ENCODE peak calls at places on chromosomes 6 and 20, in five cellular contexts. K, V, B, P and X are unnamed samples.

GRCh38 chr6:85418059-85418458 is 31.8 kb upstream of the NT5E start:
- DNase-seq in P (no peak), B (no peak), K (no peak), V (no peak), X (peak; percentile 50)

GRCh38 chr20:38633577-38634093 is 32.0 kb downstream of the ARHGAP40 start:
- DNase-seq in B (peak; percentile 88), P (no peak), V (peak; percentile 54), K (peak; percentile 71), X (peak; percentile 47)

GRCh38 chr6:149094156-149094555 is 223.4 kb upstream of the TAB2 start:
- DNase-seq in K (no peak), B (no peak), V (no peak), P (no peak), X (no peak)

GRCh38 chr6:165791876-165792437 is 128.9 kb upstream of the PDE10A start:
- DNase-seq in P (no peak), K (no peak), V (no peak), B (no peak), X (no peak)

GRCh38 chr6:44049163-44049988 is 77.9 kb downstream of the MRPL14 start:
- DNase-seq in K (no peak), V (no peak), P (no peak), B (no peak), X (no peak)

GRCh38 chr20:50624351-50625016 is 66.9 kb downstream of the RIPOR3 start:
- DNase-seq in K (peak; percentile 80), V (peak; percentile 17), P (no peak), B (no peak), X (no peak)

GRCh38 chr20:38159949-38160756 is 4.9 kb downstream of the TGM2 start:
- DNase-seq in P (no peak), K (no peak), V (no peak), B (peak; percentile 77), X (peak; percentile 32)

GRCh38 chr20:62665153-62665754 is 23.0 kb downstream of the SLCO4A1 start:
- DNase-seq in K (no peak), P (no peak), B (no peak), V (no peak), X (no peak)

GRCh38 chr20:48042628-48043027 is 257.3 kb upstream of the SULF2 start:
- DNase-seq in K (no peak), V (no peak), B (no peak), P (no peak), X (no peak)

GRCh38 chr20:46752639-46753235 is 43.3 kb downstream of the SLC2A10 start:
- DNase-seq in K (peak; percentile 63), B (peak; percentile 48), P (no peak), V (peak; percentile 69), X (peak; percentile 62)

GRCh38 chr6:166487148-166487547 is 99.3 kb downstream of the RAMACL start:
- DNase-seq in P (no peak), K (no peak), V (no peak), B (no peak), X (no peak)

GRCh38 chr20:36082516-36082915 is 72.0 kb upstream of the EPB41L1 start:
- DNase-seq in B (no peak), V (peak; percentile 89), K (no peak), P (no peak), X (no peak)

GRCh38 chr6:16961577-16961976 is 140.3 kb upstream of the STMND1 start:
- DNase-seq in B (no peak), P (no peak), K (no peak), V (no peak), X (no peak)

GRCh38 chr6:16965679-16966078 is 136.2 kb upstream of the STMND1 start:
- DNase-seq in K (no peak), V (no peak), P (no peak), B (no peak), X (no peak)

GRCh38 chr6:16959789-16960188 is 142.1 kb upstream of the STMND1 start:
- DNase-seq in V (no peak), K (no peak), P (no peak), B (no peak), X (peak; percentile 9)

GRCh38 chr6:16966821-16967817 is 134.7 kb upstream of the STMND1 start:
- DNase-seq in P (no peak), B (no peak), V (no peak), K (no peak), X (no peak)

DNA sequence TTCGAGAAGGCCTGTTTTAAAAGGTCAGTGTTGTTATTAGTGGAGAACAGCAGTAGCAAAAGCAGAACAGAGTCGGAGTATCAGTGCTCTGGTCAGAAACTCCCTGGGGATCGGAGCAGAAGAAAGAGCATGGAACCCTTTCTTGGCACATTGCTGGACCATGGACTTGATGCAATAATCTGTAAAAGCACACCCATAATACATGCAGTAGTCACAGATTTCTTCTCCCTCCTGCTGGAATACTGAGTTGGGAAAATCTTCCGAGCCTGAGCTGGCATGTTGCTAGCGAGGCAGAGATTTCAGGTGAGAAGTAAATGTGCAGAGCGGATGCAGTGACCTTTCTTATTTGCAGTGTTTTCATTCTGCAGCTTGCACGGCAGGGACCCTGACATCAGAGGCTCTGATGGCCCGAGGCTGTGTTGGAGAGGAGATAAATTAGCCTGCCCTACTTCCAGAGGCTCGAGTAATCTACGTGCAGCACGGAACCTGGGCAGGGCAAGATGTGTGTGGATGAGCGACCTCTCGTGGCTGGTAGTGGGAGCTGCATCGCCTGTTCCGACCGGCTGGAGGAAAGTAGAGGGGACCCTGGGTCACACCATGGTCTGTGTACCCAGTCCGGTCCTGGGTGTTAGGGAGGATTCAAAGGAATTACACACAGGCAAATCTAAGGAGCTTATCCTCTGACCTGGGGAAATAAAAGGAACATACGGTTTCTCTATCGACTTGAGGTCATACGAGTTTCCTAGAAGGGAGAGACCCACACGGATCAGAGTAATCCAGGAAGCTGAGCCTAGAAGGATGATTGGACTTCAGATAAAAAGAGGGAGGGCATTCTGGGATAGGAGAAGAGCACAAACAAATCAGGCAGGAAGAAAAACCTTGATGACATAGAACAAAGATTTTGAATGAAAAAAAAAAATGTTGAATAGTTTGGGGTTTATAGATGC is 137.0 kb upstream of the STMND1 start:
- DNase-seq in V (peak; percentile 59), B (peak; percentile 76), K (peak; percentile 67), P (peak; percentile 12), X (peak; percentile 66)
- TF ChIP-seq MYC in V (no peak), B (no peak), K (peak; percentile 49), P (no peak), X (no peak)

GRCh38 chr6:133315811-133316210 is 74.7 kb downstream of the EYA4 start:
- DNase-seq in V (no peak), B (no peak), P (no peak), K (no peak), X (no peak)
- H3K27ac ChIP-seq in V (no peak overlapping the region), B (no peak overlapping the region), P (no peak overlapping the region), K (no peak overlapping the region), X (no peak overlapping the region)

GRCh38 chr6:3325210-3325609 is 66.5 kb downstream of the PSMG4 start:
- DNase-seq in B (no peak), K (no peak), V (no peak), P (no peak), X (peak; percentile 74)
- TF ChIP-seq MYC in B (no peak), K (no peak), V (no peak), P (no peak), X (no peak)

GRCh38 chr6:33651403-33651802 is 30.3 kb downstream of the ITPR3 start:
- DNase-seq in B (no peak), P (no peak), K (no peak), V (no peak), X (no peak)
- H3K27ac ChIP-seq in B (no peak overlapping the region), P (no peak overlapping the region), K (no peak overlapping the region), V (no peak overlapping the region), X (no peak overlapping the region)

GRCh38 chr6:139778688-139779087 is 404.2 kb upstream of the CITED2 start:
- DNase-seq in B (no peak), V (no peak), K (no peak), P (no peak), X (no peak)
- TF ChIP-seq MYC in B (no peak), V (no peak), K (no peak), P (no peak), X (no peak)

GRCh38 chr20:57695940-57696339 is 13.9 kb downstream of the PMEPA1 start:
- DNase-seq in V (no peak), B (no peak), K (no peak), P (no peak), X (no peak)

GRCh38 chr20:57698191-57698866 is 11.5 kb downstream of the PMEPA1 start:
- DNase-seq in B (no peak), P (no peak), V (peak; percentile 95), K (peak; percentile 31), X (peak; percentile 99)

GRCh38 chr20:57698867-57699275 is 10.9 kb downstream of the PMEPA1 start:
- DNase-seq in K (no peak), B (no peak), P (no peak), V (peak; percentile 84), X (no peak)

GRCh38 chr20:57696401-57696961 is 13.3 kb downstream of the PMEPA1 start:
- DNase-seq in B (no peak), K (no peak), V (no peak), P (no peak), X (no peak)

GRCh38 chr20:57697540-57697939 is 12.3 kb downstream of the PMEPA1 start:
- DNase-seq in K (no peak), B (no peak), P (no peak), V (no peak), X (no peak)
- H3K27ac ChIP-seq in K (no peak overlapping the region), B (no peak overlapping the region), P (no peak overlapping the region), V (peak overlapping the region; percentile 92), X (peak overlapping the region; percentile 80)

GRCh38 chr6:137256350-137257128 is 37.4 kb upstream of the IFNGR1 start:
- DNase-seq in B (no peak), K (peak; percentile 55), P (no peak), V (no peak), X (no peak)

GRCh38 chr6:137260205-137260604 is 41.0 kb upstream of the IFNGR1 start:
- DNase-seq in K (no peak), V (no peak), P (no peak), B (no peak), X (peak; percentile 34)

GRCh38 chr6:137258170-137258569 is 39.0 kb upstream of the IFNGR1 start:
- DNase-seq in K (no peak), B (no peak), V (no peak), P (no peak), X (no peak)

GRCh38 chr6:137261393-137262154 is 42.4 kb upstream of the IFNGR1 start:
- DNase-seq in K (peak; percentile 82), B (no peak), P (peak; percentile 72), V (peak; percentile 54), X (peak; percentile 58)

GRCh38 chr6:137259349-137259748 is 40.2 kb upstream of the IFNGR1 start:
- DNase-seq in B (no peak), V (peak; percentile 25), K (peak; percentile 24), P (no peak), X (peak; percentile 23)
- TF ChIP-seq MYC in B (no peak), V (no peak), K (no peak), P (no peak), X (no peak)